ENCODE peak calls at places on chromosomes 6 and 20, in five cellular contexts. H is psoas muscle; S is endothelial cell of umbilical vein; X is choroid plexus epithelial cell; N is CD4-positive, alpha-beta T cell. J is an unnamed sample.

GRCh38 chr20:3660262-3661059 is 2.7 kb downstream of the GFRA4 start:
- DNase-seq in S (no peak), N (no peak), X (no peak), H (no peak), J (peak; percentile 89)

GRCh38 chr6:12369781-12370262 is 79.7 kb downstream of the EDN1 start:
- DNase-seq in H (no peak), X (no peak), S (no peak), N (no peak), J (no peak)

GRCh38 chr20:48326868-48327267 is 500.9 kb downstream of the PREX1 start:
- DNase-seq in S (no peak), N (no peak), X (no peak), H (no peak), J (no peak)

GRCh38 chr6:36516991-36517390 is 30.3 kb downstream of the STK38 start:
- DNase-seq in H (no peak), X (no peak), N (no peak), S (no peak), J (no peak)

GRCh38 chr6:170107606-170108222 is 183.2 kb downstream of the DLL1 start:
- DNase-seq in X (no peak), N (no peak), H (no peak), S (no peak), J (peak; percentile 40)

GRCh38 chr6:39017481-39017880 is 31.1 kb upstream of the GLP1R start:
- DNase-seq in H (no peak), N (no peak), S (no peak), X (no peak), J (no peak)

GRCh38 chr6:138289739-138290138 is 71.4 kb upstream of the PBOV1 start:
- DNase-seq in X (peak; percentile 23), N (no peak), H (no peak), S (no peak), J (no peak)

GRCh38 chr6:157869673-157870302 is 46.7 kb downstream of the SNX9 start:
- DNase-seq in X (no peak), S (no peak), H (no peak), N (no peak), J (no peak)

GRCh38 chr6:143268439-143268838 is 182.1 kb downstream of the ADAT2 start:
- DNase-seq in X (no peak), S (no peak), N (no peak), H (no peak), J (no peak)

GRCh38 chr6:151592449-151593169 is 98.8 kb downstream of the CCDC170 start:
- DNase-seq in X (no peak), N (no peak), S (no peak), H (no peak), J (no peak)

GRCh38 chr6:32982702-32983492 is 14.5 kb downstream of the BRD2 start:
- DNase-seq in S (no peak), X (no peak), H (no peak), N (no peak), J (no peak)

GRCh38 chr6:113055086-113055485 is 708.0 kb downstream of the RFPL4B start:
- DNase-seq in S (no peak), H (no peak), N (no peak), X (no peak), J (no peak)

GRCh38 chr6:127570739-127571389 is 6.1 kb upstream of the C6orf58 start:
- DNase-seq in N (no peak), H (no peak), X (peak; percentile 41), S (peak; percentile 15), J (no peak)

GRCh38 chr20:41165001-41165882 is 27.9 kb downstream of the PLCG1 start:
- DNase-seq in H (no peak), X (no peak), S (no peak), N (no peak), J (peak; percentile 83)

GRCh38 chr6:32664827-32665362 is 1.6 kb downstream of the HLA-DQB1 start:
- DNase-seq in X (peak; percentile 6), S (no peak), H (peak; percentile 22), N (peak; percentile 21), J (no peak)

GRCh38 chr20:20561841-20562240 is 150.6 kb downstream of the RALGAPA2 start:
- DNase-seq in H (no peak), N (no peak), S (no peak), X (no peak), J (no peak)

GRCh38 chr6:125950293-125950692 is 6.3 kb upstream of the HINT3 start:
- DNase-seq in S (no peak), X (peak; percentile 71), N (no peak), H (no peak), J (no peak)

GRCh38 chr6:68052234-68052633 is 582.8 kb upstream of the ADGRB3 start:
- DNase-seq in N (no peak), H (no peak), X (no peak), S (no peak), J (no peak)

GRCh38 chr6:21634582-21634981 is 41.0 kb downstream of the SOX4 start:
- DNase-seq in S (peak; percentile 97), N (no peak), H (no peak), X (peak; percentile 94), J (no peak)

GRCh38 chr20:58238490-58238889 is 10.0 kb upstream of the ANKRD60 start:
- DNase-seq in X (peak; percentile 33), N (no peak), H (no peak), S (no peak), J (no peak)

GRCh38 chr6:53641348-53641747 is 24.2 kb downstream of the KLHL31 start:
- DNase-seq in X (no peak), S (no peak), N (no peak), H (no peak), J (no peak)

GRCh38 chr20:31674895-31675827 is 37.4 kb downstream of the COX4I2 start:
- DNase-seq in X (peak; percentile 90), N (peak; percentile 44), H (peak; percentile 67), S (peak; percentile 84), J (no peak)

GRCh38 chr6:46378882-46379405 is 112.3 kb downstream of the RCAN2 start:
- DNase-seq in S (no peak), N (no peak), H (no peak), X (no peak), J (no peak)

GRCh38 chr20:32536861-32537656 is 48.1 kb downstream of the NOL4L start:
- DNase-seq in H (peak; percentile 20), X (no peak), S (no peak), N (peak; percentile 72), J (no peak)

GRCh38 chr6:146408583-146408982 is 135.1 kb upstream of the RAB32 start:
- DNase-seq in X (no peak), H (no peak), N (no peak), S (no peak), J (no peak)
- TF ChIP-seq CTCF in X (no peak), H (no peak), N (no peak), S (no peak), J (no peak)

GRCh38 chr6:322205-322930 is 30.1 kb downstream of the DUSP22 start:
- DNase-seq in H (no peak), S (no peak), X (no peak), N (no peak), J (no peak)
- TF ChIP-seq CTCF in H (no peak), S (no peak), X (no peak), N (peak; percentile 15), J (no peak)

DNA sequence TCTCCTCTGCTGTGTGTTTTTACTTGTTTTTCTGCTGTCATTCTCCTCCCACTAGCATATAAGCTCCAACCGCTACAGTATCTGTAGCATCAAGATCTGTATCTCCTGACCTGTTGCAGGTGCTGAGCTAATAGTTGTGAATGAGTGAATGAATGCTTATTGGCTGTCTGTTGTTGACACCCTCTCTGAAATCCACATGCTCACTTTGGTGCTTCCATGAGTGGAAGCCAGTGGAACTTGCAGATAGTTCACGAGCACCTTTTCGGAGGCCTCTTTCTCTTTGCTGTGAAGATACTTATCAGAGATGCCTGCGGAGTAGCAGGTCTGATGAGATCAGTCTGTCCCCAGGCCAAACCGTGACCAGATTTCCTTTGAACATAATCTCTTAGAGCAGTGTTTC is 117.3 kb downstream of the EYA2 start:
- DNase-seq in X (no peak), N (no peak), S (no peak), H (no peak), J (no peak)
- TF ChIP-seq CTCF in X (no peak), N (no peak), S (no peak), H (no peak), J (no peak)

GRCh38 chr20:768426-768978 is at the start of gene SLC52A3:
- DNase-seq in N (no peak), S (no peak), X (no peak), H (no peak), J (no peak)
- TF ChIP-seq CTCF in N (no peak), S (no peak), X (peak; percentile 10), H (peak; percentile 14), J (no peak)

GRCh38 chr6:27650620-27651370 is 177.9 kb upstream of the ZNF184 start:
- DNase-seq in N (no peak), H (no peak), X (peak; percentile 75), S (peak; percentile 22), J (no peak)
- TF ChIP-seq CTCF in N (no peak), H (no peak), X (peak; percentile 47), S (no peak), J (peak; percentile 61)

DNA sequence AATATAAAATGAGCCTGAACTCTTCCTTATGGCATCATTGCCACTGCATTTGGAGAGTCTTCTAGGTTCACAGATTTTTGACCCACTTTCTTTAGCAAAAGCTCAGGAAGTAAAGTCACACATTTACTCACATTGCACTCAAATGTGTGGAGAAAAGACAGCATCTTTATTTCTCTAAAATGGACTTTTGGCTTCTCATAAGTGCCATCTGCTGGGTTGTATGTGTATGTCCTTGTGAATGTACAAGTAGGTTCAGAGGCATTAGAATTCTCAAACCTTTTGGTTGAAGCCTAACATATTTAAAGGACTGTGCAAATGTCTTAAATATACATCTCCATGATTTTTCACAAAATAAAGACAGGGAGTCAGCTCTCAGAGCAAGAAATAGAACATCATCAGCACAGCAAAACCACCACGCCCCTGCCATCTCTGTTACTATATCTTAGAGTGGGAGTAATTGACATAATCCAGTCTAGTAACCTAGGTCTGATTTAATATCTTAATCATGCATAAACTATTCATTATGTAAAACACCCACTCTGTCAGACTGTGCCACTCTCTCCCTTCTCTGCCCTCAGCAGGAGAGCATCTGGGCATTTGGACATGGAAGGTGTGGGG is 42.2 kb upstream of the SPTLC3 start:
- DNase-seq in N (no peak), S (peak; percentile 45), H (no peak), X (peak; percentile 87), J (no peak)
- TF ChIP-seq CTCF in N (no peak), S (peak; percentile 16), H (no peak), X (peak; percentile 68), J (peak; percentile 85)

DNA sequence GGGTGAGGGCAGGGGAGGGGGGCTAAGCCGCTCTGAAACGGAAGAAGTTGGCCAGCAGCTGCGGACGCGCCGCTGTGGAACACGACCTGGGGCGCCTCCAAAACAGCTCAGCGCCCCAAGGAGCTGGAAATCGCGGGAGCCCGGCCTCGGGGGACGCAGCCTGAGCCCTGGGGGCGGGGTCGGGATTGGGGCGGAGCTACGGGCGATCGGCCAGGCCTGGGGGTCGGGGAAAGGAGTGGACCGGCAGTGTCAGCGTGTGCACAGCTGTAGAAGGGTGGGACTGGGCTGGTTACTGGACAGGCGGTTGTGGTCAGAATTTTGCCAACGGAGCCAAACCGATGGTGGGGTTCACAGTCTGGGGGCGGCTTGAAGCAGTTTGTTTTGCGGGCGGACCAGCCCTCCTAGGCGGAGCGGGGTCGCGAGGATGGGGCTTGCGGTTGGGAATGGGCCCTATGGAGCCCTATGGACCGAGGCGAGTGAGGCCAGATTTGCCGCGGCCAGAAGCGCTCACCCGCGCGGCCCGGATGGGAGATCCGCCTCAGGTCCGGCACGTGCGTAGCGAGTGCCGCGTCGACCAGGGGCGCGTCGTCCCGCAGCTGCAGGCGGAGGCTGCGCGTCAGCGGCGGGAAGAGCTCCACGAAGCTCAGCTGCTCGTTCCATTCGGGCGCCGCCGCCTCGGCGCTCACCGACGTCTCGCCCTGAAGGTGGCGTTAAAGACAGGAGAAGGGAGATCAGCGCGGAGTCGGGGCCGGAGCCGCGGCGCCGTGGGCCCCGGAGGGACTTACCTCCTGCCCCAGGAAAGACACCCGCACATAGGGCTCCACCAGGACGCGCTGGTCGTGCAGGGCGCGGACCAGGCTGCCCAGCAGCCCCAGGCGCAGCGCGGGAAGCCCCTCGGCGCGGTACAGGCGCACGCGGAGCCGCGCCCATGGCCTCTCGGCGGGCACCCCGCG is 14.3 kb upstream of the SPAG4 start:
- DNase-seq in H (peak; percentile 77), N (peak; percentile 75), S (peak; percentile 79), X (peak; percentile 77), J (peak; percentile 88)
- TF ChIP-seq CTCF in H (peak; percentile 57), N (peak; percentile 64), S (peak; percentile 52), X (peak; percentile 50), J (peak; percentile 75)